ENCODE peak calls at places on chromosome 21, in five cellular contexts. C, M, Y, X and V are unnamed samples.
A peak's percentile ranks its signal among the peaks of the same experiment; 100 is the strongest.

GRCh38 chr21:44085491-44086321 is 21.5 kb upstream of the PWP2 start:
- DNase-seq in C (no peak), M (no peak), Y (no peak), X (no peak), V (no peak)

GRCh38 chr21:45362077-45362747 is 42.8 kb upstream of the COL18A1 start:
- DNase-seq in C (no peak), M (no peak), Y (no peak), X (no peak), V (no peak)

GRCh38 chr21:15034126-15034848 is 30.5 kb downstream of the NRIP1 start:
- DNase-seq in C (no peak), M (no peak), Y (no peak), X (no peak), V (peak; percentile 67)

GRCh38 chr21:22827422-22827821 is 1829.2 kb downstream of the NCAM2 start:
- DNase-seq in C (no peak), M (no peak), Y (no peak), X (no peak), V (no peak)

GRCh38 chr21:14916676-14917141 is 148.1 kb downstream of the NRIP1 start:
- DNase-seq in C (no peak), M (no peak), Y (no peak), X (no peak), V (no peak)

GRCh38 chr21:35614412-35614901 is 445.9 kb downstream of the SETD4 start:
- DNase-seq in C (no peak), M (no peak), Y (no peak), X (no peak), V (no peak)

GRCh38 chr21:38760017-38760761 is 45.5 kb upstream of the ETS2 start:
- DNase-seq in C (no peak), M (no peak), Y (no peak), X (no peak), V (peak; percentile 74)

GRCh38 chr21:43306911-43307676 is 119.8 kb downstream of the SIK1 start:
- DNase-seq in C (peak; percentile 47), M (no peak), Y (no peak), X (peak; percentile 54), V (no peak)

GRCh38 chr21:46214478-46215340 is 13.9 kb downstream of the LSS start:
- DNase-seq in C (no peak), M (no peak), Y (no peak), X (no peak), V (no peak)

GRCh38 chr21:45361033-45361997 is 43.6 kb upstream of the COL18A1 start:
- DNase-seq in C (no peak), M (no peak), Y (no peak), X (no peak), V (no peak)

GRCh38 chr21:43865471-43866181 is 603 bp downstream of the AGPAT3 start:
- DNase-seq in C (peak; percentile 66), M (no peak), Y (peak; percentile 59), X (peak; percentile 40), V (peak; percentile 26)

GRCh38 chr21:46057111-46057709 is 40.7 kb upstream of the COL6A2 start:
- DNase-seq in C (no peak), M (no peak), Y (no peak), X (no peak), V (no peak)

GRCh38 chr21:18387994-18388393 is 15.6 kb downstream of the TMPRSS15 start:
- DNase-seq in C (no peak), M (no peak), Y (no peak), X (no peak), V (peak; percentile 12)

GRCh38 chr21:36613064-36613463 is 85.9 kb upstream of the SIM2 start:
- DNase-seq in C (no peak), M (no peak), Y (no peak), X (no peak), V (no peak)

GRCh38 chr21:44706706-44707615 is 4.4 kb downstream of the TSPEAR start:
- DNase-seq in C (peak; percentile 19), M (no peak), Y (peak; percentile 36), X (no peak), V (no peak)

GRCh38 chr21:42356680-42357079 is 5.9 kb upstream of the TFF2 start:
- DNase-seq in C (no peak), M (no peak), Y (no peak), X (no peak), V (no peak)

GRCh38 chr21:45304161-45304830 is 16.6 kb upstream of the POFUT2 start:
- DNase-seq in C (no peak), M (no peak), Y (no peak), X (no peak), V (no peak)